ENCODE peak calls at places on chromosomes 5 and 9, in five cellular contexts. N is upper lobe of left lung, A is body of pancreas, Q is Right ventricle myocardium superior, T is psoas muscle. D is an unnamed sample.

GRCh38 chr5:132655821-132656773 is 1.9 kb upstream of the IL13 start:
- ATAC-seq in Q (peak), T (peak), A (peak), N (no peak), D (peak)

GRCh38 chr9:121972501-121972981 is 120.6 kb downstream of the TTLL11 start:
- ATAC-seq in A (peak), Q (no peak), N (peak), T (peak), D (peak)

GRCh38 chr9:135098400-135099105 is 11.1 kb downstream of the OLFM1 start:
- ATAC-seq in Q (peak), T (peak), A (no peak), N (no peak), D (no peak)

GRCh38 chr5:122110990-122111389 is 18.4 kb upstream of the ZNF474 start:
- ATAC-seq in Q (no peak), A (no peak), T (no peak), N (no peak), D (no peak)

GRCh38 chr5:100595152-100595811 is 60.1 kb downstream of the FAM174A start:
- ATAC-seq in Q (peak), N (peak), T (peak), A (peak), D (no peak)

GRCh38 chr5:1330146-1330846 is 14.6 kb downstream of the CLPTM1L start:
- ATAC-seq in N (peak), Q (peak), T (peak), A (no peak), D (no peak)

GRCh38 chr9:26148128-26148527 is 469.9 kb upstream of the TUSC1 start:
- ATAC-seq in A (no peak), N (no peak), Q (no peak), T (no peak), D (no peak)

GRCh38 chr9:128705051-128705965 is 3.0 kb downstream of the PKN3 start:
- ATAC-seq in T (no peak), Q (no peak), A (no peak), N (no peak), D (no peak)

GRCh38 chr5:69188811-69189161 is 597 bp upstream of the CENPH start:
- ATAC-seq in A (no peak), T (peak), Q (no peak), N (no peak), D (no peak)

GRCh38 chr9:133125706-133126696 is 5.0 kb upstream of the RALGDS start:
- ATAC-seq in Q (peak), A (peak), T (peak), N (no peak), D (peak)

GRCh38 chr5:68384936-68385594 is 169.5 kb downstream of the PIK3R1 start:
- ATAC-seq in Q (no peak), T (no peak), N (no peak), A (no peak), D (no peak)

GRCh38 chr9:4144869-4145268 is 155.0 kb downstream of the GLIS3 start:
- ATAC-seq in A (no peak), T (no peak), Q (peak), N (no peak), D (no peak)

GRCh38 chr9:129596541-129597328 is 24.2 kb downstream of the C9orf50 start:
- ATAC-seq in T (peak), A (peak), Q (peak), N (peak), D (peak)